ENCODE peak calls at places on chromosome 10, in five cellular contexts. K is tibial artery, H is GM23248, J is Panc1, E is GM12878. Q is an unnamed sample. For H3K4me1, the result is how much of the 10 kb centered on the place peaks cover.

GRCh38 chr10:84202349-84202748 is 8.0 kb downstream of the CDHR1 start:
- DNase-seq in K (peak), H (no peak), J (no peak), E (no peak), Q (no peak)

GRCh38 chr10:74306227-74306982 is 155.4 kb downstream of the ADK start:
- DNase-seq in K (no peak), H (no peak), J (no peak), E (no peak), Q (no peak)

GRCh38 chr10:77846718-77847311 is 79.7 kb downstream of the DLG5 start:
- DNase-seq in K (peak), H (peak), J (peak), E (no peak), Q (peak)

GRCh38 chr10:97892961-97893360 is 43.3 kb downstream of the GOLGA7B start:
- DNase-seq in K (no peak), H (no peak), J (no peak), E (no peak), Q (no peak)

GRCh38 chr10:79146611-79147130 is 77.9 kb downstream of the ZMIZ1 start:
- DNase-seq in K (peak), H (peak), J (no peak), E (no peak), Q (peak)

GRCh38 chr10:79995979-79996629 is 47.2 kb upstream of the SFTPD start:
- DNase-seq in K (no peak), H (no peak), J (no peak), E (no peak), Q (no peak)

GRCh38 chr10:110681023-110681681 is 37.0 kb downstream of the RBM20 start:
- DNase-seq in K (no peak), H (peak), J (no peak), E (no peak), Q (no peak)

GRCh38 chr10:31129261-31129660 is 97.6 kb upstream of the ZNF438 start:
- DNase-seq in K (peak), H (peak), J (no peak), E (no peak), Q (no peak)

GRCh38 chr10:94524146-94524545 is 21.4 kb upstream of the HELLS start:
- DNase-seq in K (no peak), H (peak), J (no peak), E (no peak), Q (no peak)

DNA sequence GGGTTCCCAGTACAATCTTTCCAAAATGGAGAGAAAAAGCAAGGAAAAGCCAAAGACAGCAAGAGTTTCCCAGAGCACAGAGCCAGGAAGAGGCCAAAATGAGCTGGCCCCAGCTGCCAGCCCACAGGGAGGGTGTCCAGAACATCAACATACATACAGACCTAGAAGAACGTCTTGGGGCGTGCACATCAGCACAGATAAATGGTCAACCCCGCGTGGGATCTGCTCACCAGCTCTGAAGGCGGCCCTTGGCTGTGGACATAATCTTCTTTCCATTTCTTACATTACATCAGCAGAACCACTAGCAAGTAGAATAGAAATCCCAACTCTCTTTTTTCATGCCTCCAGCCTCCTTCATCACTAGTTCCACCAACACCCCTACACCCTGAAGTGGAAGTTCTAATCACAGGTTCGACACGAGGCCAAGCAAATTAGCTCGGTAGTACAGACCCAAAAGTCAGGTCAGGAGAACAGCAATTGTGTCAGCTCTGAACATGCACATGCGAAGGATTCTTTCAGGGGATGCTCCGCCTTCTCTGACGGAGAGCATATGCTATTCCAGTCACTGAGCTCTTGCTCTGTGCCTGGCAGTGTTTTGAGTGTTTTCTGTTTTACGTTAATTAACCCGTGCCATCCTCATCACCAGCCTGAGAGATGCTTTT is 16.4 kb downstream of the SH3PXD2A start:
- DNase-seq in K (peak), H (peak), J (no peak), E (no peak), Q (no peak)
- H3K4me1 ChIP-seq in K (under half), H (under half), J (under half), E (under half), Q (under half)

GRCh38 chr10:45457487-45457886 is 83.5 kb downstream of the ALOX5 start:
- DNase-seq in K (no peak), H (no peak), J (no peak), E (no peak), Q (no peak)
- H3K27ac ChIP-seq in K (no peak), H (no peak), J (no peak), E (no peak), Q (no peak)

GRCh38 chr10:124878457-124878739 is 63.5 kb upstream of the ZRANB1 start:
- DNase-seq in K (no peak), H (no peak), J (no peak), E (no peak), Q (peak)
- H3K4me3 ChIP-seq in K (no peak), H (no peak), J (no peak), E (no peak), Q (no peak)

GRCh38 chr10:60427709-60428386 is 38.2 kb upstream of the ANK3 start:
- DNase-seq in K (no peak), H (peak), J (no peak), E (no peak), Q (no peak)

GRCh38 chr10:60430017-60430416 is 40.3 kb upstream of the ANK3 start:
- DNase-seq in K (no peak), H (peak), J (no peak), E (no peak), Q (no peak)

GRCh38 chr10:60427148-60427547 is 37.5 kb upstream of the ANK3 start:
- DNase-seq in K (no peak), H (no peak), J (no peak), E (no peak), Q (no peak)

GRCh38 chr10:60429084-60429849 is 39.6 kb upstream of the ANK3 start:
- DNase-seq in K (no peak), H (no peak), J (no peak), E (no peak), Q (peak)

GRCh38 chr10:60428387-60428737 is 38.7 kb upstream of the ANK3 start:
- DNase-seq in K (no peak), H (peak), J (no peak), E (no peak), Q (no peak)
- H3K4me1 ChIP-seq in K (under half), H (half or more), J (under half), E (under half), Q (under half)

DNA sequence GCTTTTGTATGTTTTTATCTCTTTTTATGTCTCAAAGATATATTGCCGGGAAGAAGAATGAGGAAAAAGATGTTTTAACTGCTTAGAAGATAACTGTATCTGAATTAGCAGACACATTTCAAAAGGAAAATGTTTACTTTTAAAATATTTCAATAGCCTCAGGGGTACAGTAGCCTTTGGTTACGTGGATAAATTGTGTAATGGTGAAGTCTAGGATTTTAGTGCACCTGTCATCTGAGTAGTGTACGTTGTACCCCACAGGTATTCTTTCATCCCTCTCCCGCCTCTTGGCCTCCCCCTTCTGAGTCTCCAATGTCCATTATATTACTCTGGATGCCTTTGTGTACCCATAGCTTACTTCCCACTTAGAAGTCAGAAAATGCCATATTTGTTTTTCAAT is 222.1 kb downstream of the FANK1 start:
- DNase-seq in K (no peak), H (no peak), J (no peak), E (no peak), Q (no peak)
- H3K27ac ChIP-seq in K (no peak), H (no peak), J (no peak), E (no peak), Q (no peak)

DNA sequence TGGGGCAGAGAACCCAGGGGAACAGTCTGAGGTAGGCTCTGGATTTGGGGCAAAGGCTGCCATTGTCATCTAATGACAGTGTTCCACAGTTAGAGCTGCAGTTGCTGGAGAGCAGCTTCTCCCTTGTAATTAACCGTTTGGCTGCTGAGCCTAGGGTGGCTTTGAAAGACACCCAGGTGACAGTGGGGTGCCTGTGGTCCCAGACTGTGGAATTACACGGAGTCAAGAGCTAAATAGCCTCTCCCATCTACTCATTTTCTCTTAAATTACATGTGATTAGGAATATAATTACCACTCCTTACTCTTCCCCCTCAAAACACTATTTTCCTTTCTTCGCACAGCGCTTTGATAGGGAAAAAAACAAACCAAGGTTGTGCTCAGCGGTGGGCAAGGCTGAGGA is 44.0 kb downstream of the BAMBI start:
- DNase-seq in K (no peak), H (no peak), J (no peak), E (no peak), Q (no peak)
- H3K4me3 ChIP-seq in K (no peak), H (no peak), J (no peak), E (no peak), Q (no peak)

Q was measured in right lobe of liver.